ENCODE peak calls at places on chromosomes 4 and X, in four cellular contexts. One of them, this sample, is unnamed.

GRCh38 chrX:11465648-11466411 is 172.6 kb downstream of the AMELX start:
- DNase-seq in RPMI7951: no peak
- DNase-seq in fibroblast of pulmonary artery: no peak
- DNase-seq in stimulated activated CD8-positive, alpha-beta memory T cell treated with anti-CD3 and anti-CD28 coated beads, Interleukin-4, amount 100 ng/mL, for 24 hours: no peak
- DNase-seq in this sample: peak

GRCh38 chr4:53459548-53459947 is 82.1 kb downstream of the FIP1L1 start:
- DNase-seq in stimulated activated CD8-positive, alpha-beta memory T cell treated with anti-CD3 and anti-CD28 coated beads, Interleukin-4, amount 100 ng/mL, for 24 hours: no peak
- DNase-seq in fibroblast of pulmonary artery: peak
- DNase-seq in RPMI7951: peak
- DNase-seq in this sample: peak

GRCh38 chr4:2723751-2724150 is 32.4 kb downstream of the TNIP2 start:
- DNase-seq in fibroblast of pulmonary artery: no peak
- DNase-seq in RPMI7951: no peak
- DNase-seq in stimulated activated CD8-positive, alpha-beta memory T cell treated with anti-CD3 and anti-CD28 coated beads, Interleukin-4, amount 100 ng/mL, for 24 hours: no peak
- DNase-seq in this sample: no peak

GRCh38 chr4:66639361-66639760 is 905.9 kb downstream of the CENPC start:
- DNase-seq in stimulated activated CD8-positive, alpha-beta memory T cell treated with anti-CD3 and anti-CD28 coated beads, Interleukin-4, amount 100 ng/mL, for 24 hours: no peak
- DNase-seq in RPMI7951: peak
- DNase-seq in fibroblast of pulmonary artery: peak
- DNase-seq in this sample: peak

GRCh38 chrX:45513042-45513441 is 312.4 kb upstream of the DIPK2B start:
- DNase-seq in stimulated activated CD8-positive, alpha-beta memory T cell treated with anti-CD3 and anti-CD28 coated beads, Interleukin-4, amount 100 ng/mL, for 24 hours: no peak
- DNase-seq in fibroblast of pulmonary artery: no peak
- DNase-seq in RPMI7951: peak
- DNase-seq in this sample: no peak

GRCh38 chr4:2324891-2325290 is 63.0 kb upstream of the MXD4 start:
- DNase-seq in fibroblast of pulmonary artery: no peak
- DNase-seq in stimulated activated CD8-positive, alpha-beta memory T cell treated with anti-CD3 and anti-CD28 coated beads, Interleukin-4, amount 100 ng/mL, for 24 hours: no peak
- DNase-seq in RPMI7951: no peak
- DNase-seq in this sample: no peak

GRCh38 chr4:180060159-180060889 is 2182.9 kb upstream of the TENM3 start:
- DNase-seq in stimulated activated CD8-positive, alpha-beta memory T cell treated with anti-CD3 and anti-CD28 coated beads, Interleukin-4, amount 100 ng/mL, for 24 hours: no peak
- DNase-seq in RPMI7951: no peak
- DNase-seq in fibroblast of pulmonary artery: no peak
- DNase-seq in this sample: peak

GRCh38 chr4:77434299-77435092 is 171.1 kb upstream of the CXCL13 start:
- DNase-seq in RPMI7951: peak
- DNase-seq in stimulated activated CD8-positive, alpha-beta memory T cell treated with anti-CD3 and anti-CD28 coated beads, Interleukin-4, amount 100 ng/mL, for 24 hours: no peak
- DNase-seq in fibroblast of pulmonary artery: peak
- DNase-seq in this sample: no peak

GRCh38 chr4:73450398-73451004 is 14.5 kb downstream of the AFP start:
- DNase-seq in stimulated activated CD8-positive, alpha-beta memory T cell treated with anti-CD3 and anti-CD28 coated beads, Interleukin-4, amount 100 ng/mL, for 24 hours: no peak
- DNase-seq in RPMI7951: peak
- DNase-seq in fibroblast of pulmonary artery: peak
- DNase-seq in this sample: peak

GRCh38 chrX:47171996-47172395 is 21.6 kb upstream of the UBA1 start:
- DNase-seq in fibroblast of pulmonary artery: no peak
- DNase-seq in stimulated activated CD8-positive, alpha-beta memory T cell treated with anti-CD3 and anti-CD28 coated beads, Interleukin-4, amount 100 ng/mL, for 24 hours: no peak
- DNase-seq in RPMI7951: no peak
- DNase-seq in this sample: no peak

GRCh38 chrX:1534321-1535168 is 2.4 kb downstream of the P2RY8 start:
- DNase-seq in RPMI7951: no peak
- DNase-seq in stimulated activated CD8-positive, alpha-beta memory T cell treated with anti-CD3 and anti-CD28 coated beads, Interleukin-4, amount 100 ng/mL, for 24 hours: no peak
- DNase-seq in fibroblast of pulmonary artery: no peak
- DNase-seq in this sample: no peak

GRCh38 chrX:10496345-10496965 is 123.9 kb downstream of the MID1 start:
- DNase-seq in RPMI7951: peak
- DNase-seq in stimulated activated CD8-positive, alpha-beta memory T cell treated with anti-CD3 and anti-CD28 coated beads, Interleukin-4, amount 100 ng/mL, for 24 hours: no peak
- DNase-seq in fibroblast of pulmonary artery: peak
- DNase-seq in this sample: peak

GRCh38 chr4:101347267-101347556 is at the start of gene PPP3CA:
- DNase-seq in RPMI7951: no peak
- DNase-seq in stimulated activated CD8-positive, alpha-beta memory T cell treated with anti-CD3 and anti-CD28 coated beads, Interleukin-4, amount 100 ng/mL, for 24 hours: no peak
- DNase-seq in fibroblast of pulmonary artery: no peak
- DNase-seq in this sample: no peak

GRCh38 chrX:43703211-43703791 is 47.2 kb downstream of the MAOA start:
- DNase-seq in stimulated activated CD8-positive, alpha-beta memory T cell treated with anti-CD3 and anti-CD28 coated beads, Interleukin-4, amount 100 ng/mL, for 24 hours: no peak
- DNase-seq in RPMI7951: peak
- DNase-seq in fibroblast of pulmonary artery: peak
- DNase-seq in this sample: peak

GRCh38 chr4:24471623-24472510 is 112.5 kb downstream of the DHX15 start:
- DNase-seq in stimulated activated CD8-positive, alpha-beta memory T cell treated with anti-CD3 and anti-CD28 coated beads, Interleukin-4, amount 100 ng/mL, for 24 hours: peak
- DNase-seq in fibroblast of pulmonary artery: no peak
- DNase-seq in RPMI7951: no peak
- DNase-seq in this sample: peak

GRCh38 chr4:13484749-13485345 is 707 bp upstream of the RAB28 start:
- DNase-seq in stimulated activated CD8-positive, alpha-beta memory T cell treated with anti-CD3 and anti-CD28 coated beads, Interleukin-4, amount 100 ng/mL, for 24 hours: no peak
- DNase-seq in RPMI7951: no peak
- DNase-seq in fibroblast of pulmonary artery: peak
- DNase-seq in this sample: peak

GRCh38 chrX:22627576-22627975 is 354.9 kb downstream of the CBLL2 start:
- DNase-seq in RPMI7951: no peak
- DNase-seq in stimulated activated CD8-positive, alpha-beta memory T cell treated with anti-CD3 and anti-CD28 coated beads, Interleukin-4, amount 100 ng/mL, for 24 hours: no peak
- DNase-seq in fibroblast of pulmonary artery: no peak
- DNase-seq in this sample: no peak

GRCh38 chr4:95190751-95191436 is 357.9 kb downstream of the UNC5C start:
- DNase-seq in stimulated activated CD8-positive, alpha-beta memory T cell treated with anti-CD3 and anti-CD28 coated beads, Interleukin-4, amount 100 ng/mL, for 24 hours: no peak
- DNase-seq in RPMI7951: peak
- DNase-seq in fibroblast of pulmonary artery: no peak
- DNase-seq in this sample: peak

GRCh38 chrX:48945517-48946348 is 11.7 kb downstream of the OTUD5 start:
- DNase-seq in fibroblast of pulmonary artery: peak
- DNase-seq in RPMI7951: peak
- DNase-seq in stimulated activated CD8-positive, alpha-beta memory T cell treated with anti-CD3 and anti-CD28 coated beads, Interleukin-4, amount 100 ng/mL, for 24 hours: peak
- DNase-seq in this sample: peak

GRCh38 chr4:62948108-62948507 is 1461.1 kb downstream of the TECRL start:
- DNase-seq in fibroblast of pulmonary artery: no peak
- DNase-seq in stimulated activated CD8-positive, alpha-beta memory T cell treated with anti-CD3 and anti-CD28 coated beads, Interleukin-4, amount 100 ng/mL, for 24 hours: no peak
- DNase-seq in RPMI7951: no peak
- DNase-seq in this sample: no peak

GRCh38 chrX:126819429-126819828 is at the start of gene PRR32:
- DNase-seq in fibroblast of pulmonary artery: no peak
- DNase-seq in RPMI7951: no peak
- DNase-seq in stimulated activated CD8-positive, alpha-beta memory T cell treated with anti-CD3 and anti-CD28 coated beads, Interleukin-4, amount 100 ng/mL, for 24 hours: no peak
- DNase-seq in this sample: no peak

GRCh38 chrX:54043084-54043483 is 1.2 kb downstream of the PHF8 start:
- DNase-seq in stimulated activated CD8-positive, alpha-beta memory T cell treated with anti-CD3 and anti-CD28 coated beads, Interleukin-4, amount 100 ng/mL, for 24 hours: no peak
- DNase-seq in RPMI7951: no peak
- DNase-seq in fibroblast of pulmonary artery: no peak
- DNase-seq in this sample: no peak

GRCh38 chr4:179372746-179373145 is 1930.5 kb upstream of the AGA start:
- DNase-seq in fibroblast of pulmonary artery: no peak
- DNase-seq in RPMI7951: no peak
- DNase-seq in stimulated activated CD8-positive, alpha-beta memory T cell treated with anti-CD3 and anti-CD28 coated beads, Interleukin-4, amount 100 ng/mL, for 24 hours: no peak
- DNase-seq in this sample: no peak

GRCh38 chr4:156103306-156103705 is 149.6 kb upstream of the CTSO start:
- DNase-seq in RPMI7951: no peak
- DNase-seq in fibroblast of pulmonary artery: peak
- DNase-seq in stimulated activated CD8-positive, alpha-beta memory T cell treated with anti-CD3 and anti-CD28 coated beads, Interleukin-4, amount 100 ng/mL, for 24 hours: no peak
- DNase-seq in this sample: no peak

GRCh38 chr4:166034965-166035364 is 161.9 kb downstream of the TLL1 start:
- DNase-seq in stimulated activated CD8-positive, alpha-beta memory T cell treated with anti-CD3 and anti-CD28 coated beads, Interleukin-4, amount 100 ng/mL, for 24 hours: no peak
- DNase-seq in fibroblast of pulmonary artery: no peak
- DNase-seq in RPMI7951: no peak
- DNase-seq in this sample: peak

GRCh38 chr4:188262464-188262863 is 123.2 kb downstream of the TRIML1 start:
- DNase-seq in RPMI7951: no peak
- DNase-seq in fibroblast of pulmonary artery: peak
- DNase-seq in stimulated activated CD8-positive, alpha-beta memory T cell treated with anti-CD3 and anti-CD28 coated beads, Interleukin-4, amount 100 ng/mL, for 24 hours: no peak
- DNase-seq in this sample: peak

GRCh38 chr4:121706595-121707021 is 9.8 kb upstream of the ANXA5 start:
- DNase-seq in stimulated activated CD8-positive, alpha-beta memory T cell treated with anti-CD3 and anti-CD28 coated beads, Interleukin-4, amount 100 ng/mL, for 24 hours: peak
- DNase-seq in fibroblast of pulmonary artery: peak
- DNase-seq in RPMI7951: peak
- DNase-seq in this sample: peak

GRCh38 chr4:8410641-8411271 is 29.8 kb downstream of the ACOX3 start:
- DNase-seq in stimulated activated CD8-positive, alpha-beta memory T cell treated with anti-CD3 and anti-CD28 coated beads, Interleukin-4, amount 100 ng/mL, for 24 hours: no peak
- DNase-seq in RPMI7951: peak
- DNase-seq in fibroblast of pulmonary artery: peak
- DNase-seq in this sample: peak

GRCh38 chr4:182478475-182478874 is 235.3 kb downstream of the TENM3 start:
- DNase-seq in RPMI7951: peak
- DNase-seq in stimulated activated CD8-positive, alpha-beta memory T cell treated with anti-CD3 and anti-CD28 coated beads, Interleukin-4, amount 100 ng/mL, for 24 hours: no peak
- DNase-seq in fibroblast of pulmonary artery: peak
- DNase-seq in this sample: peak

GRCh38 chr4:20432098-20432497 is 180.4 kb downstream of the SLIT2 start:
- DNase-seq in stimulated activated CD8-positive, alpha-beta memory T cell treated with anti-CD3 and anti-CD28 coated beads, Interleukin-4, amount 100 ng/mL, for 24 hours: no peak
- DNase-seq in RPMI7951: no peak
- DNase-seq in fibroblast of pulmonary artery: peak
- DNase-seq in this sample: peak

GRCh38 chr4:74283614-74284013 is 24.7 kb upstream of the EPGN start:
- DNase-seq in RPMI7951: peak
- DNase-seq in fibroblast of pulmonary artery: peak
- DNase-seq in stimulated activated CD8-positive, alpha-beta memory T cell treated with anti-CD3 and anti-CD28 coated beads, Interleukin-4, amount 100 ng/mL, for 24 hours: no peak
- DNase-seq in this sample: peak

GRCh38 chr4:127479031-127479622 is 153.6 kb upstream of the INTU start:
- DNase-seq in fibroblast of pulmonary artery: peak
- DNase-seq in stimulated activated CD8-positive, alpha-beta memory T cell treated with anti-CD3 and anti-CD28 coated beads, Interleukin-4, amount 100 ng/mL, for 24 hours: no peak
- DNase-seq in RPMI7951: peak
- DNase-seq in this sample: peak

GRCh38 chr4:26048378-26048882 is 134.4 kb downstream of the SMIM20 start:
- DNase-seq in stimulated activated CD8-positive, alpha-beta memory T cell treated with anti-CD3 and anti-CD28 coated beads, Interleukin-4, amount 100 ng/mL, for 24 hours: no peak
- DNase-seq in RPMI7951: peak
- DNase-seq in fibroblast of pulmonary artery: peak
- DNase-seq in this sample: peak

GRCh38 chr4:90317785-90318184 is 190.6 kb downstream of the CCSER1 start:
- DNase-seq in RPMI7951: peak
- DNase-seq in stimulated activated CD8-positive, alpha-beta memory T cell treated with anti-CD3 and anti-CD28 coated beads, Interleukin-4, amount 100 ng/mL, for 24 hours: no peak
- DNase-seq in fibroblast of pulmonary artery: peak
- DNase-seq in this sample: peak

GRCh38 chrX:1453390-1453783 is 678 bp upstream of the ASMTL start:
- DNase-seq in fibroblast of pulmonary artery: no peak
- DNase-seq in stimulated activated CD8-positive, alpha-beta memory T cell treated with anti-CD3 and anti-CD28 coated beads, Interleukin-4, amount 100 ng/mL, for 24 hours: no peak
- DNase-seq in RPMI7951: no peak
- DNase-seq in this sample: peak

GRCh38 chr4:10554694-10555093 is 97.5 kb upstream of the ZNF518B start:
- DNase-seq in stimulated activated CD8-positive, alpha-beta memory T cell treated with anti-CD3 and anti-CD28 coated beads, Interleukin-4, amount 100 ng/mL, for 24 hours: no peak
- DNase-seq in fibroblast of pulmonary artery: peak
- DNase-seq in RPMI7951: peak
- DNase-seq in this sample: peak

GRCh38 chr4:183404016-183404415 is 40.4 kb upstream of the CDKN2AIP start:
- DNase-seq in RPMI7951: peak
- DNase-seq in stimulated activated CD8-positive, alpha-beta memory T cell treated with anti-CD3 and anti-CD28 coated beads, Interleukin-4, amount 100 ng/mL, for 24 hours: no peak
- DNase-seq in fibroblast of pulmonary artery: no peak
- DNase-seq in this sample: no peak